ENCODE peak calls at places on chromosomes 5 and 9, in four cellular contexts. J is HAP-1, N is amygdala, Y is NCI-H1092 treated with DMSO at 0.1 percent for 48 hours. K is an unnamed sample.
A peak's percentile ranks its signal among the peaks of the same experiment; 100 is the strongest.

GRCh38 chr5:82363524-82363923 is 85.4 kb upstream of the RPS23 start:
- DNase-seq in J (no peak), N (no peak), Y (no peak), K (no peak)

GRCh38 chr9:135926402-135927194 is 19.3 kb upstream of the CAMSAP1 start:
- DNase-seq in J (no peak), N (no peak), Y (no peak), K (no peak)

GRCh38 chr9:128895556-128895955 is 13.6 kb downstream of the LRRC8A start:
- DNase-seq in J (no peak), N (no peak), Y (no peak), K (no peak)

GRCh38 chr9:38018964-38019602 is 49.9 kb downstream of the SHB start:
- DNase-seq in J (peak; percentile 72), N (no peak), Y (peak; percentile 72), K (peak; percentile 65)

GRCh38 chr9:126009047-126009446 is 261.9 kb downstream of the PBX3 start:
- DNase-seq in J (no peak), N (no peak), Y (no peak), K (no peak)

GRCh38 chr5:81136557-81136956 is 96.6 kb upstream of the CKMT2 start:
- DNase-seq in J (no peak), N (no peak), Y (no peak), K (no peak)

GRCh38 chr5:158382473-158382872 is 523.5 kb upstream of the CLINT1 start:
- DNase-seq in J (no peak), N (no peak), Y (no peak), K (peak; percentile 96)

GRCh38 chr5:157566902-157567489 is 8.6 kb downstream of the ADAM19 start:
- DNase-seq in J (no peak), N (no peak), Y (no peak), K (no peak)

GRCh38 chr9:115024925-115025535 is 92.9 kb downstream of the TNC start:
- DNase-seq in J (no peak), N (no peak), Y (no peak), K (no peak)

GRCh38 chr5:102271759-102272158 is 24.3 kb downstream of the SLCO4C1 start:
- DNase-seq in J (no peak), N (no peak), Y (no peak), K (no peak)

GRCh38 chr5:120152472-120152871 is 311.6 kb upstream of the PRR16 start:
- DNase-seq in J (no peak), N (no peak), Y (no peak), K (peak; percentile 95)

GRCh38 chr5:180519098-180519497 is 24.9 kb downstream of the CNOT6 start:
- DNase-seq in J (no peak), N (no peak), Y (no peak), K (no peak)

GRCh38 chr5:134553816-134554215 is 28.3 kb downstream of the JADE2 start:
- DNase-seq in J (no peak), N (no peak), Y (no peak), K (no peak)

GRCh38 chr5:165333623-165334022 is 1828.2 kb downstream of the MAT2B start:
- DNase-seq in J (no peak), N (no peak), Y (no peak), K (peak; percentile 7)

GRCh38 chr9:77020438-77021264 is 1.2 kb downstream of the FOXB2 start:
- DNase-seq in J (no peak), N (no peak), Y (peak; percentile 29), K (no peak)

K was measured in HCEC 1CT.